ENCODE peak calls at places on chromosomes 5 and 9, in five cellular contexts. C is Panc1, G is spleen, Z is GM12878, E is sigmoid colon. W is an unnamed sample.

GRCh38 chr5:16791036-16791705 is 144.9 kb downstream of the MYO10 start:
- DNase-seq in C (peak), G (no peak), Z (peak), E (no peak), W (peak)

GRCh38 chr5:1644810-1645571 is 121.2 kb upstream of the LPCAT1 start:
- DNase-seq in C (peak), G (peak), Z (peak), E (peak), W (peak)

GRCh38 chr9:118721276-118721675 is 648.0 kb downstream of the BRINP1 start:
- DNase-seq in C (no peak), G (no peak), Z (no peak), E (no peak), W (no peak)

GRCh38 chr5:81848368-81848767 is 97.5 kb upstream of the SSBP2 start:
- DNase-seq in C (no peak), G (no peak), Z (no peak), E (no peak), W (no peak)

GRCh38 chr9:70229579-70229978 is 29.2 kb upstream of the SMC5 start:
- DNase-seq in C (no peak), G (no peak), Z (no peak), E (no peak), W (no peak)

GRCh38 chr9:112887377-112887776 is 3.3 kb downstream of the SLC46A2 start:
- DNase-seq in C (no peak), G (no peak), Z (no peak), E (no peak), W (no peak)

GRCh38 chr5:1186351-1187233 is 14.8 kb upstream of the SLC6A19 start:
- DNase-seq in C (no peak), G (no peak), Z (no peak), E (no peak), W (no peak)

GRCh38 chr9:19429590-19429989 is 20.8 kb downstream of the ACER2 start:
- DNase-seq in C (no peak), G (no peak), Z (no peak), E (no peak), W (no peak)

GRCh38 chr5:1431021-1431811 is 14.0 kb downstream of the SLC6A3 start:
- DNase-seq in C (no peak), G (peak), Z (no peak), E (peak), W (no peak)

GRCh38 chr5:42887094-42887493 is 75.4 kb upstream of the SELENOP start:
- DNase-seq in C (no peak), G (no peak), Z (no peak), E (peak), W (no peak)

GRCh38 chr9:70259512-70259802 is 679 bp downstream of the SMC5 start:
- DNase-seq in C (no peak), G (no peak), Z (no peak), E (no peak), W (no peak)

GRCh38 chr5:158770506-158770905 is 329.2 kb downstream of the EBF1 start:
- DNase-seq in C (no peak), G (no peak), Z (no peak), E (no peak), W (no peak)

GRCh38 chr9:126203313-126203712 is 123.3 kb upstream of the MVB12B start:
- DNase-seq in C (no peak), G (no peak), Z (no peak), E (no peak), W (no peak)

GRCh38 chr9:135914921-135915320 is 7.6 kb upstream of the CAMSAP1 start:
- DNase-seq in C (no peak), G (peak), Z (no peak), E (no peak), W (no peak)

GRCh38 chr5:37121465-37121864 is 127.7 kb downstream of the CPLANE1 start:
- DNase-seq in C (no peak), G (no peak), Z (no peak), E (no peak), W (no peak)

GRCh38 chr5:101995585-101995984 is 300.5 kb downstream of the SLCO4C1 start:
- DNase-seq in C (no peak), G (no peak), Z (no peak), E (no peak), W (no peak)

GRCh38 chr5:52150501-52150900 is 637.2 kb upstream of the ITGA1 start:
- DNase-seq in C (no peak), G (no peak), Z (no peak), E (no peak), W (no peak)

GRCh38 chr5:34411470-34412346 is 244.4 kb upstream of the RAI14 start:
- DNase-seq in C (no peak), G (no peak), Z (no peak), E (no peak), W (no peak)

GRCh38 chr9:120388000-120388855 is 191.7 kb downstream of the CDK5RAP2 start:
- DNase-seq in C (no peak), G (no peak), Z (no peak), E (peak), W (no peak)

DNA sequence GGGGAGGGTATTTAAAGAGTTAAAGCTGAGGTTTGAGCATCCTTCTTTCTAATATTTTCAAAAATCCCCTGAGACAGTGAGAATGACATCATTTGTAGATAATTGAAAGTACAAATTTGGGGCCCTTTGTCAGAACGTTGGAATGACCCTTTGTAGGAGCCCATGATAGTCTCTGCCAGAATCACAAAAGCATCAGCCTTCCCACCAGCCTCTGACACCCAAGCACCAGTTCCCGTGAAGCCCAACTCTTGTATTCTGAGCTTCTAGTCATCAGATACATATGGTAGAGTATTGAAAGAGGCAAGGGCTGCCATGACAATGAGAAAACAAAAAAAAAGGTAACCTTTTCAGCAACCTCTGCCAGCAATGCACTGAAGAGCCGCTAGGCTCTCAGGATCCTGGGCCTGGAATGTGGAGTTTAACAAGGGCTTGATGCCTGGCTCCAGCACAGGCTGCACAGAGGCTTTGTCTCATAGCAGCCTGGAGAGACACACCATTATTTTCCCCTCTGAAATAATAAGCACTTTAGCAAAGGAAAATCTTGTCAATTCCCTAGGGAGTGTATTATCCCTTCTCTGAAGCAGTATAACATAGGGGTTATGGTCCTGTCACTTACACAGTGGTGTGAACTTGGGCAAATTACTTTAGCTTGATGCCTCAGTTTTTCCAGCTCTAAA is 114.4 kb downstream of the ZNF608 start:
- DNase-seq in C (no peak), G (no peak), Z (no peak), E (no peak), W (no peak)
- TF ChIP-seq POLR2AphosphoS5 in C (peak), G (no peak), Z (no peak), E (no peak), W (no peak)

GRCh38 chr5:167389537-167389936 is 901.9 kb upstream of the WWC1 start:
- DNase-seq in C (no peak), G (no peak), Z (no peak), E (no peak), W (no peak)
- TF ChIP-seq POLR2AphosphoS5 in C (no peak), G (no peak), Z (no peak), E (no peak), W (no peak)

GRCh38 chr9:92097997-92098482 is 17.2 kb downstream of the SPTLC1 start:
- DNase-seq in C (peak), G (peak), Z (peak), E (peak), W (no peak)
- TF ChIP-seq POLR2AphosphoS5 in C (peak), G (peak), Z (peak), E (peak), W (no peak)

DNA sequence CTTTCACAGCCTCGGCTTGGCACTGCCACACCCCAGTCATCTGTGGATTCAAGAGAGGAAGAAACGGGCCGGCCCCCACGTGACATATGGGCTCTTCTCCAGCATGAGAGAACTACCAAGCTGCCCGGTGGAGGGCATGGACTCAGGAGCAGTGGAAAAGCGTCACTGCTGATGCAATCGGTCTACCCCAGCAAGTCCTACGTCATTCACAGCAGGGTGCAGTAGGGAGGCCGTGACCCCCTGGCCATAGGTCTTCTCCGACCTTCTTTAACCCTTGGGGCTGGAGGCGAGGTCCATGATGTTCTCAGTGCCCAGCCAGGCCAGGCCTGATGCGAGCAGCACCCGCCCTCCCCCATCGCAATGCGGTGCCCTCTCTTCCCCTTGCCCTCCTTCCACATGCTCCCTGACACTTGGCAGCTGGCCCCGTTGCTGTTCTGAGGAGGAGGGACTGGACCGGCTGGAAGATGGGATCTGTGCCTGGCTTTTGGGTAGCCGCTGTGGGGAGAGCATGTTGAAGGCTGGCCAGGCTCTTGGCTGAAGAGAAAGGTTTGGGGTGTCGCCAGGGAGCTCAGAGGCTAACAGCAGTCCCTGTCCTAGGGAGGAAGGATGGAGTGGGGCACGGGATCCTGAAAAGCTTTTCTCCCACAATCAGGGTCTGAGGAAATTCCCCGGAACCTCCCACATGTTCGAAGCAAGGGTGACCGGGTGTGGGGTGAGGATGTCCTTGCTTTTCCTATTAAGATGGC is 89.8 kb downstream of the LIFR start:
- DNase-seq in C (no peak), G (no peak), Z (no peak), E (peak), W (no peak)
- TF ChIP-seq POLR2AphosphoS5 in C (no peak), G (peak), Z (no peak), E (peak), W (no peak)